ENCODE peak calls at places on chromosome 12, in nine cellular contexts. A is dorsolateral prefrontal cortex; R is anterior cingulate cortex; D is myocyte; K is cardiac muscle cell; Z is HFF-Myc; X is stimulated activated CD8-positive, alpha-beta memory T cell treated with anti-CD3 and anti-CD28 coated beads, Interleukin-4, amount 100 ng/mL, for 1 hour; V is effector memory CD8-positive, alpha-beta T cell; P is brain microvascular endothelial cell. G is an unnamed sample.

GRCh38 chr12:57755454-57756372 is 810 bp downstream of the MARCHF9 start:
- DNase-seq in A (no peak), R (no peak), D (no peak), K (no peak), Z (no peak), X (no peak), V (peak), P (no peak), G (no peak)

GRCh38 chr12:49622501-49623141 is 740 bp upstream of the PRPF40B start:
- DNase-seq in A (no peak), R (no peak), D (peak), K (no peak), Z (peak), X (peak), V (peak), P (no peak), G (no peak)

GRCh38 chr12:29599397-29599796 is 101.9 kb upstream of the OVCH1 start:
- DNase-seq in A (no peak), R (no peak), D (peak), K (peak), Z (no peak), X (no peak), V (no peak), P (peak), G (no peak)

GRCh38 chr12:28537474-28537873 is 347.2 kb downstream of the CCDC91 start:
- DNase-seq in A (no peak), R (no peak), D (no peak), K (no peak), Z (no peak), X (no peak), V (no peak), P (no peak), G (no peak)

GRCh38 chr12:57864811-57865751 is 18.6 kb upstream of the CTDSP2 start:
- DNase-seq in A (no peak), R (peak), D (peak), K (peak), Z (no peak), X (peak), V (no peak), P (peak), G (no peak)

GRCh38 chr12:14167005-14167628 is 185.7 kb upstream of the GRIN2B start:
- DNase-seq in A (peak), R (peak), D (peak), K (peak), Z (peak), X (no peak), V (peak), P (peak), G (peak)

GRCh38 chr12:12214635-12215131 is 52.2 kb downstream of the LRP6 start:
- DNase-seq in A (no peak), R (no peak), D (no peak), K (no peak), Z (no peak), X (no peak), V (no peak), P (peak), G (no peak)

GRCh38 chr12:59036973-59037807 is 116.9 kb upstream of the LRIG3 start:
- DNase-seq in A (no peak), R (no peak), D (no peak), K (peak), Z (peak), X (no peak), V (no peak), P (peak), G (no peak)

GRCh38 chr12:39412210-39412609 is 30.7 kb downstream of the KIF21A start:
- DNase-seq in A (no peak), R (no peak), D (no peak), K (no peak), Z (no peak), X (no peak), V (no peak), P (no peak), G (no peak)

GRCh38 chr12:6141048-6141447 is 16.6 kb upstream of the VWF start:
- DNase-seq in A (no peak), R (no peak), D (no peak), K (peak), Z (no peak), X (no peak), V (no peak), P (peak), G (no peak)

GRCh38 chr12:131733874-131734273 is 23.0 kb downstream of the SFSWAP start:
- DNase-seq in A (no peak), R (no peak), D (no peak), K (no peak), Z (no peak), X (no peak), V (no peak), P (no peak), G (no peak)

GRCh38 chr12:124004233-124004875 is 31.3 kb downstream of the ZNF664 start:
- DNase-seq in A (no peak), R (no peak), D (no peak), K (no peak), Z (no peak), X (no peak), V (no peak), P (no peak), G (no peak)

GRCh38 chr12:54024581-54024980 is 3.7 kb upstream of the HOXC6 start:
- DNase-seq in A (no peak), R (no peak), D (peak), K (no peak), Z (no peak), X (no peak), V (no peak), P (no peak), G (no peak)

GRCh38 chr12:65511134-65511912 is 232.8 kb downstream of the MSRB3 start:
- DNase-seq in A (peak), R (peak), D (peak), K (no peak), Z (no peak), X (no peak), V (no peak), P (no peak), G (peak)

GRCh38 chr12:87982208-87982607 is 47.0 kb downstream of the C12orf50 start:
- DNase-seq in A (no peak), R (no peak), D (no peak), K (peak), Z (no peak), X (no peak), V (no peak), P (peak), G (no peak)

GRCh38 chr12:8078400-8078799 is 3.7 kb upstream of the NECAP1 start:
- DNase-seq in A (no peak), R (peak), D (peak), K (peak), Z (peak), X (peak), V (peak), P (peak), G (no peak)

GRCh38 chr12:121769831-121770301 is 23.6 kb downstream of the RHOF start:
- DNase-seq in A (no peak), R (no peak), D (no peak), K (no peak), Z (no peak), X (no peak), V (no peak), P (no peak), G (no peak)

GRCh38 chr12:8867786-8868185 is 45.4 kb downstream of the A2ML1 start:
- DNase-seq in A (no peak), R (peak), D (no peak), K (no peak), Z (no peak), X (no peak), V (no peak), P (no peak), G (no peak)

GRCh38 chr12:68538722-68539614 is 71.7 kb upstream of the RAP1B start:
- DNase-seq in A (no peak), R (no peak), D (peak), K (peak), Z (no peak), X (peak), V (peak), P (peak), G (no peak)

GRCh38 chr12:123085046-123085445 is 65.8 kb downstream of the PITPNM2 start:
- DNase-seq in A (no peak), R (no peak), D (no peak), K (no peak), Z (no peak), X (no peak), V (no peak), P (no peak), G (no peak)

GRCh38 chr12:88266851-88267360 is 124.8 kb downstream of the TMTC3 start:
- DNase-seq in A (no peak), R (no peak), D (peak), K (peak), Z (peak), X (no peak), V (no peak), P (no peak), G (no peak)

GRCh38 chr12:99386907-99387306 is 260.6 kb upstream of the GARIN6 start:
- DNase-seq in A (no peak), R (no peak), D (no peak), K (peak), Z (peak), X (no peak), V (no peak), P (peak), G (no peak)

GRCh38 chr12:122929812-122930211 is 33.9 kb upstream of the VPS37B start:
- DNase-seq in A (no peak), R (no peak), D (no peak), K (no peak), Z (no peak), X (no peak), V (no peak), P (no peak), G (no peak)

GRCh38 chr12:20596036-20596435 is 99.1 kb upstream of the SLCO1C1 start:
- DNase-seq in A (no peak), R (no peak), D (no peak), K (no peak), Z (no peak), X (no peak), V (no peak), P (no peak), G (no peak)

GRCh38 chr12:82593901-82594396 is 92.8 kb upstream of the TMTC2 start:
- DNase-seq in A (no peak), R (peak), D (peak), K (no peak), Z (no peak), X (no peak), V (no peak), P (no peak), G (no peak)

GRCh38 chr12:132106921-132107320 is 37.2 kb downstream of the DDX51 start:
- DNase-seq in A (no peak), R (no peak), D (peak), K (no peak), Z (no peak), X (no peak), V (no peak), P (no peak), G (no peak)

GRCh38 chr12:69694123-69694522 is 5.0 kb downstream of the BEST3 start:
- DNase-seq in A (no peak), R (no peak), D (no peak), K (no peak), Z (no peak), X (no peak), V (no peak), P (no peak), G (no peak)

GRCh38 chr12:29149691-29150382 is 759 bp downstream of the FAR2 start:
- DNase-seq in A (no peak), R (no peak), D (no peak), K (no peak), Z (no peak), X (no peak), V (no peak), P (no peak), G (no peak)

GRCh38 chr12:65170245-65170881 is 980 bp downstream of the LEMD3 start:
- DNase-seq in A (peak), R (peak), D (peak), K (peak), Z (no peak), X (peak), V (peak), P (peak), G (no peak)

GRCh38 chr12:4268549-4269181 is 4.9 kb upstream of the CCND2 start:
- DNase-seq in A (no peak), R (no peak), D (peak), K (no peak), Z (no peak), X (no peak), V (no peak), P (no peak), G (no peak)

GRCh38 chr12:108299980-108300696 is 39.0 kb downstream of the CMKLR1 start:
- DNase-seq in A (no peak), R (no peak), D (no peak), K (no peak), Z (no peak), X (no peak), V (no peak), P (no peak), G (no peak)